ENCODE peak calls at places on chromosomes 13 and 19, in four cellular contexts. P is neuronal stem cell, T is IMR-90, M is mesendoderm. W is an unnamed sample.
A peak's percentile ranks its signal among the peaks of the same experiment; 100 is the strongest.

GRCh38 chr19:58563823-58564222 is 5.4 kb upstream of the UBE2M start:
- DNase-seq in P (no peak), T (no peak), M (no peak), W (no peak)

GRCh38 chr13:106156468-106156867 is 379.0 kb downstream of the EFNB2 start:
- DNase-seq in P (no peak), T (peak; percentile 99), M (peak; percentile 46), W (peak; percentile 64)

GRCh38 chr19:40803857-40804782 is 5.1 kb downstream of the EGLN2 start:
- DNase-seq in P (no peak), T (no peak), M (peak; percentile 64), W (no peak)

GRCh38 chr19:1884719-1885334 is 469 bp downstream of the ABHD17A start:
- DNase-seq in P (no peak), T (no peak), M (no peak), W (no peak)

GRCh38 chr19:44280916-44281315 is 21.2 kb downstream of the ZNF233 start:
- DNase-seq in P (no peak), T (no peak), M (no peak), W (no peak)

GRCh38 chr13:41514853-41515395 is 57.6 kb downstream of the RGCC start:
- DNase-seq in P (no peak), T (no peak), M (no peak), W (no peak)

GRCh38 chr19:46147791-46148288 is at the start of gene IGFL2:
- DNase-seq in P (no peak), T (no peak), M (no peak), W (peak; percentile 72)

GRCh38 chr19:50724522-50725217 is 1.5 kb downstream of the CLEC11A start:
- DNase-seq in P (peak; percentile 100), T (peak; percentile 99), M (peak; percentile 99), W (peak; percentile 99)

GRCh38 chr19:15466851-15467733 is 2.7 kb upstream of the RASAL3 start:
- DNase-seq in P (no peak), T (peak; percentile 43), M (no peak), W (no peak)

GRCh38 chr19:51735759-51736449 is 12.1 kb upstream of the HAS1 start:
- DNase-seq in P (no peak), T (peak; percentile 3), M (no peak), W (peak; percentile 88)

GRCh38 chr19:12664406-12665280 is 1.9 kb downstream of the MAN2B1 start:
- DNase-seq in P (no peak), T (no peak), M (peak; percentile 82), W (no peak)

GRCh38 chr13:81713201-81713600 is 1372.3 kb upstream of the SPRY2 start:
- DNase-seq in P (no peak), T (no peak), M (no peak), W (no peak)

GRCh38 chr13:101018720-101019119 is 344.1 kb upstream of the TMTC4 start:
- DNase-seq in P (no peak), T (peak; percentile 71), M (peak; percentile 37), W (peak; percentile 81)

GRCh38 chr13:32914686-32915085 is 101.5 kb upstream of the KL start:
- DNase-seq in P (no peak), T (no peak), M (no peak), W (no peak)

GRCh38 chr13:54742984-54743383 is 1714.4 kb downstream of the OLFM4 start:
- DNase-seq in P (no peak), T (no peak), M (no peak), W (no peak)

GRCh38 chr19:8682931-8683330 is 15.7 kb downstream of the ACTL9 start:
- DNase-seq in P (no peak), T (no peak), M (no peak), W (no peak)

GRCh38 chr19:8938576-8938975 is 71.6 kb downstream of the MUC16 start:
- DNase-seq in P (no peak), T (no peak), M (no peak), W (peak; percentile 29)

GRCh38 chr19:10069046-10069445 is 17.1 kb upstream of the SHFL start:
- DNase-seq in P (no peak), T (peak; percentile 10), M (no peak), W (no peak)

GRCh38 chr13:59734393-59734792 is 429.3 kb downstream of the DIAPH3 start:
- DNase-seq in P (no peak), T (no peak), M (peak; percentile 63), W (no peak)

GRCh38 chr13:97417698-97418097 is 16.3 kb upstream of the RAP2A start:
- DNase-seq in P (no peak), T (no peak), M (no peak), W (no peak)

GRCh38 chr19:2048959-2049740 is 1.9 kb downstream of the MKNK2 start:
- DNase-seq in P (no peak), T (no peak), M (no peak), W (peak; percentile 15)

GRCh38 chr13:49877629-49878218 is 58.4 kb downstream of the SPRYD7 start:
- DNase-seq in P (peak; percentile 36), T (no peak), M (peak; percentile 62), W (no peak)

GRCh38 chr13:40048551-40048950 is 393.1 kb downstream of the COG6 start:
- DNase-seq in P (no peak), T (no peak), M (no peak), W (no peak)

GRCh38 chr19:50830266-50831025 is 2.9 kb downstream of the KLK15 start:
- DNase-seq in P (no peak), T (no peak), M (no peak), W (no peak)

GRCh38 chr13:91112191-91112579 is 235.3 kb upstream of the MIR17HG start:
- DNase-seq in P (no peak), T (no peak), M (no peak), W (no peak)

GRCh38 chr13:78239681-78240080 is 321.1 kb upstream of the EDNRB start:
- DNase-seq in P (no peak), T (peak; percentile 1), M (peak; percentile 35), W (no peak)

GRCh38 chr13:44575741-44576395 is at the start of gene TSC22D1:
- DNase-seq in P (no peak), T (peak; percentile 56), M (peak; percentile 57), W (peak; percentile 37)

GRCh38 chr13:101691326-101691725 is 238.9 kb downstream of the ITGBL1 start:
- DNase-seq in P (no peak), T (no peak), M (no peak), W (peak; percentile 22)

GRCh38 chr19:52307275-52307674 is 10.3 kb downstream of the ZNF480 start:
- DNase-seq in P (peak; percentile 20), T (peak; percentile 19), M (peak; percentile 79), W (peak; percentile 3)

GRCh38 chr13:79995334-79995733 is 345.6 kb downstream of the SPRY2 start:
- DNase-seq in P (no peak), T (peak; percentile 85), M (peak; percentile 92), W (no peak)

GRCh38 chr13:32323912-32324311 is 8.6 kb downstream of the BRCA2 start:
- DNase-seq in P (no peak), T (peak; percentile 78), M (no peak), W (peak; percentile 9)

DNA sequence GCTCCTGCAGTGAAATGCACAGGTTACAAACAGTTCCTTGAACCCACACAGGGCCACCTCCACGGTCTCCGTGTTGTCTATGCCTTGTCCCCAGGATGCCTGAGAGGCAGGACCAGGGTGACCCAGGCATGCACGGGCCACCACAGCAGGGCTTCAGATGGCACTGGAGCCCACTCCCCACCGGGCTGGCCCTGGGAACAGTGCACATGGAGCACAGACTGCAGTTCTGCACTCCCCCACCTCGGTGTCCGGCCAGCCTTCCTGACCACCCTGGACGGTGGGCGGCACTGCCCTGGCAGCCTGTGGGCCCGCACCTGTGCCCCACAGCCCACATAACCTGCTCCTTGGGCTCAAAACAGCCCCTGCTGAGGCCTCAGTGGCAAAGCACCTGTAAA is 14.3 kb upstream of the SLC35E1 start:
- DNase-seq in P (no peak), T (no peak), M (no peak), W (no peak)
- H3K4me3 ChIP-seq in P (no peak overlapping the region), T (no peak overlapping the region), M (no peak overlapping the region), W (no peak overlapping the region)

DNA sequence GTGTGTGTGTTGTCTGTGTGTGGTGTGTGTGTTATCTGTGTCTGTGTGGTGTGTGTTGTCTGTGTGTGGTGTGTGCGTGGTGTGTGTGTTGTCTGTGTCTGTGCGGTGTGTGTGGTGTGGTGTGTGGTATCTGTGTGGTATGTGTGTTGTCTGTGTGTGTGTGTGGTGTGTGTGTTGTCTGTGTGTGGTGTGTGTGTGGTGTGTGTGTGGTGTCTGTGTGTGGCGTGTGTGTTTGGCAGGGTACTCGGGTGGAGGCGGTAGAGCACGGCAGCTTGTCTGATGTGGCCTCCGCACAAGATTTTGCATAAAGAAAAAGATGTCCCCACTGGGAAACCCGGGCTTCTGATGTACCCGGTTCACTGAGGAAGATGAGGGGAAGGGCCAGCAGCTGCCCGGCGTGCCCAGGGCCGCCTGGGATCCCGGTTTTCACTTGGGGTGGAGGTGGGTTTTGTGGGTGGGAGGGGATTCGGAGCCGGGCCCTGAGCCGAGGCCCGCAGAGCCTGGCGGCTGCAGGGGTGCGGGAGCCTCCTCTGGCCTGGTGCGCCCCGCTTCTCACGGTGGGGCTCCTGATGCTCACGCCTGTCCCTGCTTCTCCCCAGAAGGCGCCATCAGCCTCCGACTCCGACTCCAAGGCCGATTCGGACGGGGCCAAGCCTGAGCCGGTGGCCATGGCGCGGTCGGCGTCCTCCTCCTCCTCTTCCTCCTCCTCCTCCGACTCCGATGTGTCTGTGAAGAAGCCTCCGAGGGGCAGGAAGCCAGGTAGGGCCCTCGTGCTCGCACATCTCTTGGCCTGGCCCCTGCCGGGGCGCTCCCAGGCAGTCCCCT is 21.2 kb downstream of the HDGFL2 start:
- DNase-seq in P (no peak), T (no peak), M (no peak), W (no peak)
- H3K79me1 ChIP-seq in P (peaks cover 22% of the 10 kb centered on the region), T (peaks cover 7% of the 10 kb centered on the region), M (peaks cover 2% of the 10 kb centered on the region), W (no peaks in the 10 kb centered on the region)

GRCh38 chr19:47331931-47332547 is at the start of gene C5AR2:
- DNase-seq in P (no peak), T (no peak), M (no peak), W (no peak)

GRCh38 chr19:47330466-47330869 is 1.5 kb upstream of the C5AR2 start:
- DNase-seq in P (no peak), T (peak; percentile 59), M (no peak), W (no peak)

GRCh38 chr19:47331490-47331889 is 485 bp upstream of the C5AR2 start:
- DNase-seq in P (no peak), T (no peak), M (no peak), W (no peak)
- H3K4me2 ChIP-seq in P (no peak overlapping the region), T (no peak overlapping the region), M (no peak overlapping the region), W (no peak overlapping the region)

DNA sequence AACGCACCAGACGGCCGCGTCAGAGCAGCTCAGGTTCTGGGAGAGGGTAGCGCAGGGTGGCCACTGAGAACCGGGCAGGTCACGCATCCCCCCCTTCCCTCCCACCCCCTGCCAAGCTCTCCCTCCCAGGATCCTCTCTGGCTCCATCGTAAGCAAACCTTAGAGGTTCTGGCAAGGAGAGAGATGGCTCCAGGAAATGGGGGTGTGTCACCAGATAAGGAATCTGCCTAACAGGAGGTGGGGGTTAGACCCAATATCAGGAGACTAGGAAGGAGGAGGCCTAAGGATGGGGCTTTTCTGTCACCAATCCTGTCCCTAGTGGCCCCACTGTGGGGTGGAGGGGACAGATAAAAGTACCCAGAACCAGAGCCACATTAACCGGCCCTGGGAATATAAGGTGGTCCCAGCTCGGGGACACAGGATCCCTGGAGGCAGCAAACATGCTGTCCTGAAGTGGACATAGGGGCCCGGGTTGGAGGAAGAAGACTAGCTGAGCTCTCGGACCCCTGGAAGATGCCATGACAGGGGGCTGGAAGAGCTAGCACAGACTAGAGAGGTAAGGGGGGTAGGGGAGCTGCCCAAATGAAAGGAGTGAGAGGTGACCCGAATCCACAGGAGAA is 1.9 kb downstream of the PPP1R12C start:
- DNase-seq in P (no peak), T (peak; percentile 62), M (peak; percentile 66), W (no peak)
- H3K4me3 ChIP-seq in P (peak overlapping the region; percentile 65), T (peak overlapping the region; percentile 55), M (no peak overlapping the region), W (no peak overlapping the region)

GRCh38 chr13:98461525-98462240 is 115.2 kb downstream of the STK24 start:
- DNase-seq in P (no peak), T (no peak), M (no peak), W (no peak)
- H3K79me1 ChIP-seq in P (peaks cover 10% of the 10 kb centered on the region), T (peaks cover 40% of the 10 kb centered on the region), M (peaks cover 16% of the 10 kb centered on the region), W (no peaks in the 10 kb centered on the region)

W was measured in trophoblast cell.